ENCODE peak calls at places on chromosome 22, in nine cellular contexts. I, D, K, G, B, C, N, O and T are unnamed samples.

GRCh38 chr22:35352214-35353111 is 28.4 kb upstream of the HMOX1 start:
- DNase-seq in I (peak), D (no peak), K (no peak), G (no peak), B (peak), C (no peak), N (peak), O (no peak), T (no peak)

GRCh38 chr22:48784701-48785503 is 1042.8 kb downstream of the BRD1 start:
- DNase-seq in I (no peak), D (no peak), K (no peak), G (no peak), B (no peak), C (no peak), N (no peak), O (no peak), T (no peak)

GRCh38 chr22:41857160-41857859 is 24.4 kb downstream of the SREBF2 start:
- DNase-seq in I (peak), D (no peak), K (peak), G (no peak), B (peak), C (peak), N (peak), O (peak), T (no peak)

GRCh38 chr22:41286639-41287091 is 678 bp upstream of the RANGAP1 start:
- DNase-seq in I (peak), D (no peak), K (no peak), G (no peak), B (no peak), C (no peak), N (peak), O (no peak), T (no peak)

GRCh38 chr22:28792491-28793383 is 7.6 kb downstream of the XBP1 start:
- DNase-seq in I (no peak), D (no peak), K (no peak), G (no peak), B (peak), C (no peak), N (no peak), O (no peak), T (no peak)

GRCh38 chr22:50269573-50270301 is 443 bp downstream of the MAPK11 start:
- DNase-seq in I (no peak), D (peak), K (peak), G (no peak), B (no peak), C (no peak), N (peak), O (peak), T (no peak)

GRCh38 chr22:39368402-39368801 is 18.6 kb downstream of the SYNGR1 start:
- DNase-seq in I (no peak), D (no peak), K (no peak), G (no peak), B (no peak), C (no peak), N (no peak), O (no peak), T (no peak)

GRCh38 chr22:47610281-47610680 is 847.8 kb downstream of the TBC1D22A start:
- DNase-seq in I (no peak), D (no peak), K (no peak), G (no peak), B (no peak), C (no peak), N (no peak), O (no peak), T (no peak)

GRCh38 chr22:49775191-49776052 is 52.3 kb downstream of the BRD1 start:
- DNase-seq in I (no peak), D (no peak), K (no peak), G (no peak), B (no peak), C (no peak), N (no peak), O (no peak), T (no peak)

GRCh38 chr22:36087784-36088183 is 59.2 kb upstream of the RBFOX2 start:
- DNase-seq in I (no peak), D (no peak), K (no peak), G (no peak), B (no peak), C (no peak), N (no peak), O (no peak), T (no peak)

GRCh38 chr22:49960967-49961600 is 512 bp downstream of the PIM3 start:
- DNase-seq in I (no peak), D (peak), K (peak), G (no peak), B (peak), C (no peak), N (peak), O (peak), T (no peak)

GRCh38 chr22:38235240-38235850 is 33.6 kb downstream of the MAFF start:
- DNase-seq in I (no peak), D (no peak), K (no peak), G (no peak), B (no peak), C (no peak), N (no peak), O (no peak), T (no peak)

GRCh38 chr22:49656291-49656851 is 171.3 kb downstream of the BRD1 start:
- DNase-seq in I (no peak), D (no peak), K (no peak), G (no peak), B (no peak), C (no peak), N (no peak), O (no peak), T (no peak)

GRCh38 chr22:22508274-22509176 is at the start of gene ZNF280B:
- DNase-seq in I (no peak), D (peak), K (peak), G (peak), B (peak), C (peak), N (peak), O (peak), T (peak)
- TF ChIP-seq CTCF in I (peak), D (no peak), K (peak), G (peak), B (peak), C (peak), N (peak), O (peak), T (peak)

DNA sequence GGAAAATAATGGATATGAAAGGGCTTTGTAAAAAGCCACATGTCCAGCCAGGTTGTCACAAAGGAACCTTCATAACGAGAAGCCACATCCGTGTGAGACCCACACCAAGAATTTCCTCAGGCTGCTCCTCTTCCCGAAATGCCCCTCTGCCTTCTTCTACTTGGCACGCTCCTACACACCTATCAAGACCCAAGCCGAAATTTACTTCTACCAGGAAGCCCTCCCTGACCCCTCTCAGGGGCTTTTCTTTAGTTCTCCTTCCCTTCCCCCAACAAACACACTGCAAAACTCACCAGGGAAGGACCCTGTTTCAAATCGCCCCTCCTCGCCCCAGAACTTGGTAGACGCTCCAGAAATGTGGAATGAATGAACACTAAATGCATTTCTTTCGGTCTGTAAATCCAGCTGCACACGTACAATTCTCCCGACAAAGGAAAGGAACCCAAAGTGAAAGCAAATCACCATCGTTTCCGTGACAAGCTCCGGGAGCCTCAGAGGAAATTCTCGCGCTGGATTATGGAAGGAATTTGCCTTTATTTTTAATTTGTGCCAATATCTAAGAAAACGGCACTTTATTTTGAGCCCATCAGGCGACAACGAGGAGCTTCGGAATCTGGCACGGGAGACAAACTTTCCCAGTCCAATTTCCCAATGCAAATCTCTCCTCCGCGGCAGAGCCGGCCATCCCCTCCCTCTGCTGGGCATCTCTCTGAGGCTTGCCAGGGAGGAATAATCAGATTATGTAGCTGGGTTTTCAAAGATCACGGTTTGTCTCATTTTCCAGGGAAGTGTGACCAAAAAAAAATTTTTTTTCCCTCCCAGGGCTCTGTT is 13.2 kb upstream of the SHISAL1 start:
- DNase-seq in I (no peak), D (no peak), K (peak), G (no peak), B (no peak), C (peak), N (no peak), O (peak), T (no peak)
- TF ChIP-seq CTCF in I (no peak), D (no peak), K (peak), G (no peak), B (peak), C (peak), N (no peak), O (peak), T (peak)

DNA sequence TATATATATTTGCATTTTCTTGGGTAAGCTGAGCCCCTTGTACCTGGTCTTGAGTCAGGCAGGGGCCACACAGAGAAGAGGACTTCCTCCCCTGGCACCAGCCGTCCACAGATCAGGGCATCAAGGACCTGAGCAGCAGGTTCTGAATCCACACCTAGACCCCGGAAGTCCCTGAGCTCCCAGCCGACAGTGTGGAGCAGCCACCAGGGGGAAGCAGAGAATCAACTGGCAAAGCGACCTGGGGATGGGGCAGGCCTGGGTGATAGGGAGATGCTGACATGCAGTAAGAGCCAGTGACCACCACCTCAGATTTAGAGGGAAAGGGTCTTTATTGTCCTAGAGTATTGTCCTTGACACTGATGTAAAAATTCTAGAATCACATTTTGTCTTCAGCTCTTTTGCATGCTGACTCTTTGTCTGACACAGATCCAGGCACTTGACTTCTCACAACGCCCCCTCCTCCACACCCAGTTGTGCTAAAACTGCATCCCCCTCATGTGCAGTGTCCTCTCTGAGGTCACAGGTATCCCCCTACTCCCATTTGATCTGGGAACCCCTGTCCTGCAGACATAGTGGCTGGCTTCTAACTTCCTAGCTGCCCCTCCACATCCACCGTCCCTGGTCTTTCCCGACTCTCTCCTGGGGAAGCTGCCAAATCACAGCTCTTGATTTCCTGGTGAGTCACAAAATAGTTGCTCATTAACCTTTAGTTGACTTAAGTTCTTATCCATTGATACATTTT is 109.3 kb downstream of the GGTLC2 start:
- DNase-seq in I (peak), D (peak), K (peak), G (peak), B (peak), C (peak), N (peak), O (peak), T (peak)
- TF ChIP-seq CTCF in I (peak), D (no peak), K (peak), G (peak), B (peak), C (peak), N (peak), O (peak), T (peak)

DNA sequence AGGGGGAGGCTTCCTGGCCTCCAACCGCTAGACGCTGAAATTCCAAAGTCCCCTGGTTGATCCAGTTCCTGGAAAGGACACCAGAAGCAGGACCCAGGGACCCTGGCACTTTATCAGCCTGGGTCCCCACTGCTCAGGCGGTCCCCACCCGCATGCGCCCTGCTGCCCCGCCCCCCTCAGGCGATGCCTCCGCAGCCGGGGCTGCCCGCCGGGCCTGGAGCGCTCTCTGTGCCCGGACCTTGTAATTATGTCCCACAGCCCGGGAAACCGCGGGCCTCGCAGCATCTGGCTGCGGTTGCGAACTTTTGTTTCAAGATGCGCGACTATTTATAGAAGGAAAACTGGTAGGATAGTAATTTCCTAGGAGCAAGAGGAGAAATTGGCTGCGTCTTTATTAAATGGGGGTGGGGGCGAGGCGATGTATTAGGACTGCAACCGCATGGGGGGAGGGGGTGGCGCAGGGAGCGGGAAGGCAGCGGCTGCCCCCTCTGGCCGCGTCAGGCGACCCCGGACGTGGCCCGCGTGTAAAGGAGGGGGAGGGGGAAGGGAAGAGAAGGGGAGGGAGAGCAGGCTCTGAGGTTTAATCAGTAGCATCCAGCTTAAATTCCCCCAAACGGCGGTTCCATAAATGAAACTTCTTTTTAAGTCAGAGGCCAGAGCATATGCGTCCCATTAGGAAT is 6.1 kb downstream of the WNT7B start:
- DNase-seq in I (no peak), D (no peak), K (peak), G (no peak), B (no peak), C (no peak), N (no peak), O (peak), T (no peak)
- TF ChIP-seq CTCF in I (no peak), D (no peak), K (no peak), G (no peak), B (no peak), C (peak), N (no peak), O (no peak), T (no peak)